ENCODE peak calls at places on chromosomes 2 and 18, in nine cellular contexts. H is CD8-positive, alpha-beta T cell; Y is Calu3; Z is fibroblast of mammary gland; V is brain microvascular endothelial cell; K is mesothelial cell of epicardium; U is BE2C; C is stomach; Q is HFFc6. M is an unnamed sample.

GRCh38 chr2:54240515-54241219 is 15.4 kb downstream of the TSPYL6 start:
- DNase-seq in H (no peak), Q (peak), V (peak), U (no peak), Z (peak), K (no peak), C (no peak), Y (no peak), M (no peak)

GRCh38 chr2:97754690-97755346 is 41.4 kb downstream of the ZAP70 start:
- DNase-seq in V (no peak), H (no peak), Q (no peak), Y (no peak), U (no peak), K (no peak), C (no peak), Z (no peak), M (no peak)

GRCh38 chr2:12965540-12966269 is 249.0 kb downstream of the TRIB2 start:
- DNase-seq in V (peak), Y (no peak), Z (peak), H (no peak), U (peak), Q (peak), K (no peak), C (no peak), M (no peak)

GRCh38 chr2:211367711-211368110 is 811.3 kb downstream of the CPS1 start:
- DNase-seq in C (no peak), V (no peak), K (no peak), Q (no peak), H (no peak), Y (no peak), U (no peak), Z (peak), M (no peak)

GRCh38 chr18:27749189-27749588 is 427.7 kb downstream of the CDH2 start:
- DNase-seq in C (no peak), V (no peak), Q (no peak), Z (no peak), K (no peak), U (no peak), Y (no peak), H (no peak), M (peak)

GRCh38 chr2:206282746-206283145 is 8.3 kb downstream of the ZDBF2 start:
- DNase-seq in Q (no peak), H (no peak), V (no peak), K (no peak), C (no peak), U (no peak), Y (no peak), Z (no peak), M (no peak)

GRCh38 chr2:36672199-36672598 is 24.3 kb upstream of the VIT start:
- DNase-seq in K (no peak), V (peak), Q (peak), C (no peak), Y (peak), U (no peak), Z (peak), H (no peak), M (no peak)

GRCh38 chr2:175062787-175063585 is 57.8 kb upstream of the CHN1 start:
- DNase-seq in Q (no peak), Y (no peak), Z (no peak), V (no peak), C (no peak), H (no peak), K (no peak), U (no peak), M (no peak)

GRCh38 chr2:54274781-54275242 is 18.8 kb upstream of the TSPYL6 start:
- DNase-seq in U (no peak), K (no peak), Q (no peak), Z (peak), V (peak), Y (no peak), H (no peak), C (no peak), M (no peak)

GRCh38 chr18:66111018-66111417 is 360.2 kb downstream of the CDH7 start:
- DNase-seq in V (no peak), K (no peak), Z (no peak), U (no peak), Y (no peak), H (no peak), C (no peak), Q (no peak), M (no peak)

GRCh38 chr2:73267008-73267407 is 17.3 kb downstream of the FBXO41 start:
- DNase-seq in C (no peak), Q (no peak), U (no peak), Y (no peak), K (no peak), V (no peak), Z (no peak), H (no peak), M (no peak)

GRCh38 chr18:36492604-36493329 is 195.3 kb downstream of the FHOD3 start:
- DNase-seq in Q (peak), V (no peak), C (no peak), Z (no peak), Y (no peak), K (no peak), U (no peak), H (no peak), M (no peak)

GRCh38 chr2:105510761-105511669 is 112.2 kb upstream of the FHL2 start:
- DNase-seq in C (no peak), V (peak), K (no peak), H (no peak), Z (peak), Y (peak), U (no peak), Q (peak), M (no peak)

GRCh38 chr2:46825958-46826897 is 89.4 kb downstream of the MCFD2 start:
- DNase-seq in Y (no peak), Q (peak), V (peak), K (peak), Z (peak), H (no peak), U (no peak), C (no peak), M (no peak)

GRCh38 chr18:5145168-5145857 is 51.7 kb downstream of the AKAIN1 start:
- DNase-seq in C (no peak), V (no peak), Z (no peak), K (no peak), U (no peak), Q (no peak), Y (no peak), H (no peak), M (no peak)

GRCh38 chr2:203636896-203637818 is 69.3 kb upstream of the CD28 start:
- DNase-seq in K (no peak), H (no peak), U (no peak), Z (no peak), V (no peak), C (no peak), Q (no peak), Y (no peak), M (no peak)

DNA sequence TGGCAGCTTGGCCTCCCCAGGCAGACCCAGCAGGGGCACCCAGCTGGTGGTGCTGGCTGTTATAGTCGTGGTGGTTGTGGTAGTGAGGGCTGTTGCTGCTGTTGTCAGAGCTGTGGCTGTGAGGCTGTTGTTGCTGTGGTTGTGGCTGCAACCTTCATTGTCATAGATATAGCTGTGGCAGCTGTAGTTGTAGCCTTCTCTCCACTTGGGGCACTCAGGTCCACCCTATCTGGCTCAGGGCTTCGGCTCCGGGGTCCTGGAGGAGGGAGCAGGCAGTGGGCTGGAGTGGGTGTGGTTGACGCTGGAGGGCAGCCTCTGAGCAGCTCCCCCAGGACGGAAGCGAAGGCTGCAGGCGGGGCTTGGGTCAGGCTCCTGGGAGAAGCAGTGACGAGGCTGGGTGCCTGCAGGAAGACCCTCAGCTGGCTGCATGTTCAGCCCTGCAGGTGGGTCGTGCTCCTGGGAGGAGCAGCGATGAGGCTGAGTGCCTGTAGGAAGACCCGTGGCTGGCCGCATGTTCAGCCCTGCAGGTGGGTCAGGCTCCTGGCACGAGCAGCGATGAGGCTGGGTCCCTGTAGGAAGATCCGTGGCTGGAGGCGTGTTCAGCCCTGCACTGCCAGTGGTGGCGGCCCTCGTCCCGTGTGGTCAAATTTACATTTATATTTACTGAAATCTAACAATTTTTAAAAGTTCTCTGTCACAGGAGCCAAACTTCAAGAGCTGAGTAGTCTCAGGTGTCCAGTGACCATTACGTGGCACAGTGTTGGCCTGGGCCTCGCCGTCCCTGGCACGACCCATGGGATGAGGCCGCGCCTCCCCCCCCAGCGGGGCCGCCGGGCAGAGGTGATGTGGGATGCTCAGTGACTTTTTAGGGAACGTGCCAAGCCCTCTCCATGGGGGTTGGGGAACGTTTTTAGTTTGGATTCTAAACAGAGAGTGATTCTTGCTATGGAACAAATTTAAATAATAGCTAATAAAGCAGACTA is 79.2 kb upstream of the PXDN start:
- DNase-seq in Q (no peak), V (no peak), U (no peak), Y (no peak), Z (no peak), H (no peak), C (no peak), K (no peak), M (peak)
- TF ChIP-seq CTCF in Q (no peak), V (peak), U (no peak), Y (no peak), Z (no peak), H (no peak), C (no peak), K (no peak), M (peak)

GRCh38 chr2:142876423-142876822 is 1.0 kb upstream of the KYNU start:
- DNase-seq in Z (peak), H (no peak), Y (no peak), U (no peak), K (no peak), Q (no peak), V (no peak), C (no peak), M (no peak)
- TF ChIP-seq CTCF in Z (peak), H (no peak), Y (peak), U (no peak), K (no peak), Q (no peak), V (no peak), C (no peak), M (no peak)

GRCh38 chr2:189960346-189960745 is 102.2 kb downstream of the MSTN start:
- DNase-seq in H (no peak), K (no peak), Z (no peak), Y (no peak), C (no peak), V (no peak), Q (no peak), U (no peak), M (no peak)

GRCh38 chr2:189954989-189955388 is 107.5 kb downstream of the MSTN start:
- DNase-seq in U (no peak), K (no peak), Y (no peak), H (no peak), Q (no peak), C (no peak), Z (no peak), V (no peak), M (no peak)

DNA sequence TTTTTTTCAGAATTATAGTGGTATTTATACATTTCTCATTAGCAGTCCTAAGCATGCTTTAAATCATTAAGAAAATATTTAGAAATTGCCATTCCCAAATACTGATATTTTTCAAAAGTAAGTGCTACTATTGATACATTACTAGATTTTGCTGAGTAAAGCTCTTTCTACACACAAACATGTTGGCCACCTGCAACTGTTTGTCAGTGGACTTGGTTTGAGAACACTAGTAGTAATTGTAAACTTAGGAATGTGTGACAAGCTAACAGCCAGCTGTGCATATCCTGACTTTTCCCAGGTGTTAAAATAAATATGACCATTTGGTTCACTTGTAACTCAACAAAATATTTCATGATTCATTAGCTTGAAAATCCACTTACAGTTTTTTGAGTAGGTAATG is 103.1 kb downstream of the MSTN start:
- DNase-seq in H (no peak), U (no peak), Q (no peak), V (no peak), K (no peak), Z (no peak), C (no peak), Y (no peak), M (no peak)
- TF ChIP-seq CTCF in H (no peak), U (no peak), Q (no peak), V (no peak), K (no peak), Z (no peak), C (no peak), Y (no peak), M (no peak)

GRCh38 chr2:113926314-113926713 is 36.4 kb downstream of the ACTR3 start:
- DNase-seq in Y (no peak), U (no peak), Q (no peak), K (no peak), H (no peak), C (no peak), Z (no peak), V (no peak), M (no peak)
- TF ChIP-seq CTCF in Y (no peak), U (no peak), Q (no peak), K (no peak), H (no peak), C (no peak), Z (no peak), V (no peak), M (no peak)

GRCh38 chr2:96697476-96697875 is 42.4 kb downstream of the LMAN2L start:
- DNase-seq in U (no peak), Y (no peak), K (no peak), V (no peak), H (no peak), C (no peak), Z (no peak), Q (no peak), M (no peak)

GRCh38 chr2:96694816-96695455 is 44.9 kb downstream of the LMAN2L start:
- DNase-seq in K (no peak), H (no peak), C (no peak), V (no peak), Y (no peak), Z (no peak), U (no peak), Q (no peak), M (no peak)

GRCh38 chr2:96694279-96694678 is 45.6 kb downstream of the LMAN2L start:
- DNase-seq in K (no peak), Y (no peak), C (no peak), U (no peak), V (no peak), Z (no peak), H (no peak), Q (no peak), M (no peak)

GRCh38 chr2:96693286-96694200 is 46.3 kb downstream of the LMAN2L start:
- DNase-seq in C (no peak), K (no peak), V (no peak), Q (no peak), Z (no peak), H (no peak), Y (no peak), U (no peak), M (no peak)

GRCh38 chr2:96695602-96696001 is 44.3 kb downstream of the LMAN2L start:
- DNase-seq in V (no peak), C (no peak), Q (no peak), U (no peak), Z (no peak), Y (no peak), K (no peak), H (no peak), M (no peak)
- TF ChIP-seq CTCF in V (no peak), C (no peak), Q (no peak), U (no peak), Z (no peak), Y (no peak), K (no peak), H (no peak), M (no peak)

GRCh38 chr2:168884990-168885389 is 5.2 kb downstream of the SPC25 start:
- DNase-seq in U (no peak), K (no peak), Z (peak), Q (peak), C (no peak), V (no peak), Y (no peak), H (no peak), M (no peak)
- TF ChIP-seq CTCF in U (no peak), K (no peak), Z (no peak), Q (no peak), C (no peak), V (no peak), Y (no peak), H (no peak), M (no peak)

DNA sequence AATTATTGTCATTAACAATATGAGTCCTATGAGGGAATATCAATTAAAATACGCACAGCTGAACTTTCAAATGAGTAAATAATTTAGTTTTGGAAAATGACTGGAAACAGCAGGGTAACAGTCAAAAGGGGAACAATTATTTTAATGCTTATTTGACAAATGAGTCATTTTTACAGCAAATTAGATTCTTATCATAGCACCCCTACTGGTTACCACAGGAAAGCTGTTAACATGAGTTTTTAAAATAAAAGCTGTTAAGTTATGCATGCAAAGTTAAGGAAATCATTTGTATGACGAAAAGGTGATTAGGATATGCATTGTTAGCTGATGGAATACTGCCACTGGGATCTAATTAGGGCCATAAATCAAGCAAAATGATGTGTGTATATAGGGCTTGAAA is 435.1 kb upstream of the MEIS1 start:
- DNase-seq in K (no peak), Z (no peak), Q (no peak), H (no peak), V (no peak), Y (no peak), C (no peak), U (no peak), M (no peak)
- TF ChIP-seq CTCF in K (no peak), Z (peak), Q (peak), H (no peak), V (no peak), Y (no peak), C (no peak), U (no peak), M (no peak)

GRCh38 chr2:18123211-18123570 is 244.7 kb downstream of the KCNS3 start:
- DNase-seq in Q (no peak), C (no peak), Z (no peak), U (peak), Y (no peak), H (no peak), K (no peak), V (no peak), M (no peak)

GRCh38 chr2:18119883-18120282 is 241.4 kb downstream of the KCNS3 start:
- DNase-seq in Q (peak), U (no peak), K (no peak), H (no peak), C (no peak), Z (peak), V (peak), Y (no peak), M (no peak)

GRCh38 chr2:18118703-18119102 is 240.2 kb downstream of the KCNS3 start:
- DNase-seq in Z (peak), C (no peak), K (no peak), Q (no peak), V (peak), U (no peak), H (no peak), Y (no peak), M (no peak)

GRCh38 chr2:18122544-18123210 is 244.2 kb downstream of the KCNS3 start:
- DNase-seq in H (no peak), Y (no peak), K (no peak), U (no peak), C (no peak), Z (no peak), Q (no peak), V (no peak), M (no peak)

DNA sequence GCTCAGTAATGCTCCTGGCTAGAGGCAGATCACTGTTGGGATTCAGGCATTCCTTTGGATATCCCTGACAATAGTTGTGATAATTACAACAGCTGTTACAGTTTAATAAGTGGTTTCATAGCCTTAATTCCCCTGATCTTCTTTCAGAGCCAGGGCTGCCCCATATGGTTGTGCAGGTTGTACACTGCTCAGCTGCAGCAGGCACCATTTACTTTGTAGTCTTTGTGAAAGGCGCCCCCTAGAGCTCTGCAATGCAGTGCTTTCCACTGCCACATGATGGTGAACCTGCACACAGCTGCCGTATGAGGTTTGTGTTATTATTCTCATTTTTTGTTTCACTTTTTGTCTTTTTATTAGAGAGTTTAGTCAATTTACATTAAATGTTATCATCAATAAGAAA is 239.1 kb downstream of the KCNS3 start:
- DNase-seq in V (peak), U (peak), Q (peak), C (peak), H (no peak), Y (peak), Z (peak), K (no peak), M (no peak)
- TF ChIP-seq CTCF in V (peak), U (peak), Q (peak), C (peak), H (no peak), Y (peak), Z (peak), K (no peak), M (peak)

GRCh38 chr2:241308832-241309500 is 6.5 kb downstream of the HDLBP start:
- DNase-seq in C (no peak), Q (no peak), K (no peak), H (no peak), U (no peak), Z (no peak), V (no peak), Y (no peak), M (no peak)
- TF ChIP-seq CTCF in C (no peak), Q (no peak), K (no peak), H (no peak), U (no peak), Z (no peak), V (no peak), Y (no peak), M (no peak)

DNA sequence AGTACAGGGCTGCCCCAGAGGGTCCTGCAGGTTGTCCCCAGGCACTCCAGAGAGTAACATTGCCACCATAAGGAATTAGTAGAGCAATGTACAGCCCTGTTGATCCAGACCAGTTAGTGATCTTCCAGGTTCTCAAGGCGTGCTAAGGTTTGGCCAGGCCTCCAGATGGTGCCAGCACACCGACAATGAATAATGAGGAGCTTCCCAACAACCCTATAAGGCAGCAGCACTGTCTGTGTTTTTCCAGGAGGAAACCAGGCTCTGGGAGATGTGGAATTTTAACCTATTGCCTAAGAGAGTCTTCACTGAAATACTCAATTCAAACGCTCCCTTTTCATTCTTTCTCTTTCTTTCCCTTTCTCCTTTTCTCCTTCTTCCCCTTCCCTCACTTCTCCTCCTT is 122.1 kb downstream of the MGAT5 start:
- DNase-seq in V (peak), Q (peak), Z (peak), K (no peak), U (peak), C (no peak), H (no peak), Y (peak), M (peak)
- TF ChIP-seq CTCF in V (peak), Q (peak), Z (peak), K (no peak), U (peak), C (peak), H (no peak), Y (no peak), M (no peak)